ENCODE peak calls at places on chromosomes 16 and 17, in six cellular contexts. Z, T, J, F, O and P are unnamed samples.

GRCh38 chr17:4744999-4745969 is 5.6 kb upstream of the CXCL16 start:
- DNase-seq in T (no peak), J (no peak), O (no peak), F (no peak), Z (peak; percentile 80), P (no peak)

GRCh38 chr17:5210853-5211252 is 19.2 kb upstream of the ZNF594 start:
- DNase-seq in Z (no peak), T (no peak), J (no peak), F (no peak), O (no peak), P (no peak)

GRCh38 chr16:30748634-30749445 is 615 bp downstream of the PHKG2 start:
- DNase-seq in T (no peak), O (no peak), F (peak; percentile 19), Z (peak; percentile 88), J (no peak), P (peak; percentile 46)

GRCh38 chr17:218711-219110 is 37.3 kb upstream of the DOC2B start:
- DNase-seq in Z (no peak), J (no peak), O (no peak), T (no peak), F (no peak), P (no peak)

GRCh38 chr17:964881-965280 is 14.7 kb downstream of the NXN start:
- DNase-seq in Z (no peak), O (no peak), T (no peak), F (no peak), J (no peak), P (no peak)

GRCh38 chr17:15348030-15348429 is 6.6 kb upstream of the TEKT3 start:
- DNase-seq in O (no peak), T (no peak), F (no peak), J (peak; percentile 62), Z (no peak), P (no peak)

GRCh38 chr16:67528222-67528869 is at the start of gene RIPOR1:
- DNase-seq in F (peak; percentile 49), Z (no peak), T (peak; percentile 24), J (no peak), O (no peak), P (peak; percentile 42)

GRCh38 chr17:29844339-29845048 is 85.5 kb downstream of the SSH2 start:
- DNase-seq in F (no peak), J (peak; percentile 54), Z (no peak), O (no peak), T (no peak), P (no peak)

GRCh38 chr17:78759203-78759968 is 22.7 kb downstream of the CYTH1 start:
- DNase-seq in F (no peak), O (peak; percentile 72), T (peak; percentile 90), Z (peak; percentile 81), J (peak; percentile 74), P (no peak)

GRCh38 chr16:46759309-46759708 is 11.2 kb upstream of the MYLK3 start:
- DNase-seq in O (no peak), Z (no peak), F (no peak), T (no peak), J (no peak), P (no peak)

GRCh38 chr16:29994613-29995329 is 646 bp downstream of the HIRIP3 start:
- DNase-seq in O (no peak), J (no peak), Z (peak; percentile 94), T (no peak), F (no peak), P (no peak)

GRCh38 chr17:64437944-64438525 is 10.9 kb upstream of the MILR1 start:
- DNase-seq in O (no peak), Z (no peak), F (no peak), J (no peak), T (no peak), P (no peak)

GRCh38 chr16:11511801-11512200 is 74.9 kb downstream of the LITAF start:
- DNase-seq in Z (no peak), O (no peak), J (no peak), F (no peak), T (no peak), P (no peak)

GRCh38 chr17:79205688-79206205 is 131.1 kb downstream of the ENGASE start:
- DNase-seq in O (no peak), Z (no peak), F (no peak), J (no peak), T (no peak), P (no peak)

GRCh38 chr17:45628019-45628418 is 137.5 kb upstream of the PLEKHM1 start:
- DNase-seq in J (no peak), F (no peak), O (no peak), T (no peak), Z (no peak), P (no peak)

GRCh38 chr16:88078111-88078775 is 127.0 kb downstream of the BANP start:
- DNase-seq in Z (peak; percentile 23), T (no peak), J (no peak), O (no peak), F (no peak), P (no peak)

GRCh38 chr17:57211543-57211942 is 44.8 kb upstream of the MSI2 start:
- DNase-seq in F (no peak), O (no peak), J (no peak), T (no peak), Z (no peak), P (peak; percentile 33)

GRCh38 chr17:42561908-42562844 is at the start of gene COASY:
- DNase-seq in T (peak; percentile 87), Z (peak; percentile 93), O (peak; percentile 86), F (peak; percentile 90), J (peak; percentile 99), P (peak; percentile 100)

GRCh38 chr17:69561462-69561861 is 147.0 kb downstream of the MAP2K6 start:
- DNase-seq in J (no peak), O (no peak), Z (no peak), T (no peak), F (no peak), P (no peak)

GRCh38 chr17:43634681-43635125 is 27.0 kb downstream of the MEOX1 start:
- DNase-seq in O (no peak), J (no peak), T (no peak), F (no peak), Z (peak; percentile 41), P (no peak)

GRCh38 chr17:38584350-38584925 is 21.3 kb downstream of the SRCIN1 start:
- DNase-seq in O (peak; percentile 37), T (peak; percentile 54), F (peak; percentile 57), Z (peak; percentile 92), J (peak; percentile 65), P (peak; percentile 80)

GRCh38 chr17:27506348-27507218 is 50.3 kb downstream of the KSR1 start:
- DNase-seq in O (no peak), Z (no peak), J (no peak), T (no peak), F (no peak), P (no peak)

GRCh38 chr17:19460695-19461094 is 49.7 kb downstream of the RNF112 start:
- DNase-seq in J (no peak), T (no peak), O (no peak), F (peak; percentile 26), Z (no peak), P (no peak)

GRCh38 chr16:24737391-24737871 is 8.0 kb downstream of the TNRC6A start:
- DNase-seq in O (no peak), J (no peak), T (no peak), Z (no peak), F (no peak), P (no peak)

GRCh38 chr17:72205357-72205756 is 84.5 kb downstream of the SOX9 start:
- DNase-seq in Z (no peak), T (no peak), F (peak; percentile 18), O (no peak), J (no peak), P (no peak)

GRCh38 chr16:58024673-58025350 is 742 bp upstream of the MMP15 start:
- DNase-seq in J (no peak), Z (peak; percentile 88), O (no peak), F (no peak), T (peak; percentile 29), P (no peak)

GRCh38 chr17:77423589-77424451 is 283.1 kb downstream of the SEC14L1 start:
- DNase-seq in F (peak; percentile 67), T (no peak), O (no peak), J (no peak), Z (no peak), P (peak; percentile 68)

GRCh38 chr17:49519781-49520180 is 24.7 kb downstream of the NGFR start:
- DNase-seq in T (no peak), Z (no peak), O (no peak), J (no peak), F (no peak), P (no peak)